ENCODE peak calls at places on chromosomes 7 and 10, in eight cellular contexts. One of them, this sample, is unnamed.

GRCh38 chr7:98051118-98051744 is 55.4 kb upstream of the LMTK2 start:
- DNase-seq in K562: peak
- DNase-seq in AG04450: no peak
- DNase-seq in stomach: peak
- DNase-seq in SJCRH30: no peak
- DNase-seq in IMR-90: no peak
- DNase-seq in lower lobe of right lung: peak
- DNase-seq in kidney: no peak
- DNase-seq in this sample: no peak

GRCh38 chr10:51397695-51398094 is 301.7 kb downstream of the CSTF2T start:
- DNase-seq in K562: no peak
- DNase-seq in AG04450: no peak
- DNase-seq in stomach: peak
- DNase-seq in SJCRH30: no peak
- DNase-seq in IMR-90: peak
- DNase-seq in lower lobe of right lung: no peak
- DNase-seq in kidney: no peak
- DNase-seq in this sample: no peak

GRCh38 chr10:133373104-133373624 is at the start of gene ECHS1:
- DNase-seq in K562: peak
- DNase-seq in AG04450: peak
- DNase-seq in stomach: peak
- DNase-seq in SJCRH30: peak
- DNase-seq in IMR-90: peak
- DNase-seq in lower lobe of right lung: peak
- DNase-seq in kidney: peak
- DNase-seq in this sample: peak

GRCh38 chr7:97167176-97167575 is 49.7 kb downstream of the SDHAF3 start:
- DNase-seq in K562: no peak
- DNase-seq in AG04450: no peak
- DNase-seq in stomach: no peak
- DNase-seq in SJCRH30: no peak
- DNase-seq in IMR-90: no peak
- DNase-seq in lower lobe of right lung: no peak
- DNase-seq in kidney: no peak
- DNase-seq in this sample: no peak

GRCh38 chr10:32981760-32982159 is 23.7 kb upstream of the ITGB1 start:
- DNase-seq in K562: no peak
- DNase-seq in AG04450: no peak
- DNase-seq in stomach: peak
- DNase-seq in SJCRH30: no peak
- DNase-seq in IMR-90: peak
- DNase-seq in lower lobe of right lung: no peak
- DNase-seq in kidney: peak
- DNase-seq in this sample: peak

GRCh38 chr7:23074443-23075244 is 30.9 kb upstream of the KLHL7 start:
- DNase-seq in K562: no peak
- DNase-seq in AG04450: no peak
- DNase-seq in stomach: no peak
- DNase-seq in SJCRH30: no peak
- DNase-seq in IMR-90: peak
- DNase-seq in lower lobe of right lung: no peak
- DNase-seq in kidney: no peak
- DNase-seq in this sample: no peak

GRCh38 chr7:76403780-76404494 is 5.6 kb downstream of the SSC4D start:
- DNase-seq in K562: no peak
- DNase-seq in AG04450: no peak
- DNase-seq in stomach: no peak
- DNase-seq in SJCRH30: no peak
- DNase-seq in IMR-90: no peak
- DNase-seq in lower lobe of right lung: peak
- DNase-seq in kidney: no peak
- DNase-seq in this sample: no peak

GRCh38 chr10:112689327-112689726 is 242.3 kb downstream of the VTI1A start:
- DNase-seq in K562: peak
- DNase-seq in AG04450: no peak
- DNase-seq in stomach: no peak
- DNase-seq in SJCRH30: peak
- DNase-seq in IMR-90: peak
- DNase-seq in lower lobe of right lung: no peak
- DNase-seq in kidney: no peak
- DNase-seq in this sample: peak

GRCh38 chr10:33066558-33067236 is 108.7 kb upstream of the ITGB1 start:
- DNase-seq in K562: no peak
- DNase-seq in AG04450: no peak
- DNase-seq in stomach: no peak
- DNase-seq in SJCRH30: no peak
- DNase-seq in IMR-90: peak
- DNase-seq in lower lobe of right lung: no peak
- DNase-seq in kidney: no peak
- DNase-seq in this sample: peak

GRCh38 chr10:132360766-132361447 is 28.9 kb downstream of the LRRC27 start:
- DNase-seq in K562: peak
- DNase-seq in AG04450: no peak
- DNase-seq in stomach: no peak
- DNase-seq in SJCRH30: no peak
- DNase-seq in IMR-90: no peak
- DNase-seq in lower lobe of right lung: no peak
- DNase-seq in kidney: no peak
- DNase-seq in this sample: peak

GRCh38 chr10:121753726-121754476 is 155.7 kb upstream of the FGFR2 start:
- DNase-seq in K562: peak
- DNase-seq in AG04450: no peak
- DNase-seq in stomach: no peak
- DNase-seq in SJCRH30: peak
- DNase-seq in IMR-90: peak
- DNase-seq in lower lobe of right lung: no peak
- DNase-seq in kidney: no peak
- DNase-seq in this sample: peak

GRCh38 chr7:158432369-158433270 is 155.0 kb downstream of the PTPRN2 start:
- DNase-seq in K562: no peak
- DNase-seq in AG04450: no peak
- DNase-seq in stomach: peak
- DNase-seq in SJCRH30: no peak
- DNase-seq in IMR-90: no peak
- DNase-seq in lower lobe of right lung: peak
- DNase-seq in kidney: no peak
- DNase-seq in this sample: peak

GRCh38 chr7:43531700-43532099 is 51.2 kb upstream of the STK17A start:
- DNase-seq in K562: no peak
- DNase-seq in AG04450: no peak
- DNase-seq in stomach: no peak
- DNase-seq in SJCRH30: no peak
- DNase-seq in IMR-90: no peak
- DNase-seq in lower lobe of right lung: no peak
- DNase-seq in kidney: no peak
- DNase-seq in this sample: no peak

GRCh38 chr7:57867884-57868701 is 418.1 kb downstream of the ZNF716 start:
- DNase-seq in K562: no peak
- DNase-seq in AG04450: no peak
- DNase-seq in stomach: no peak
- DNase-seq in SJCRH30: no peak
- DNase-seq in IMR-90: no peak
- DNase-seq in lower lobe of right lung: peak
- DNase-seq in kidney: peak
- DNase-seq in this sample: no peak

GRCh38 chr7:142607351-142607750 is 141.9 kb upstream of the PRSS1 start:
- DNase-seq in K562: no peak
- DNase-seq in AG04450: no peak
- DNase-seq in stomach: no peak
- DNase-seq in SJCRH30: no peak
- DNase-seq in IMR-90: no peak
- DNase-seq in lower lobe of right lung: no peak
- DNase-seq in kidney: no peak
- DNase-seq in this sample: no peak
- H3K27ac ChIP-seq in K562: no peak
- H3K27ac ChIP-seq in AG04450: no peak
- H3K27ac ChIP-seq in stomach: no peak
- H3K27ac ChIP-seq in SJCRH30: no peak
- H3K27ac ChIP-seq in IMR-90: no peak
- H3K27ac ChIP-seq in lower lobe of right lung: no peak
- H3K27ac ChIP-seq in kidney: no peak
- H3K27ac ChIP-seq in this sample: no peak

GRCh38 chr7:79400221-79400620 is 53.2 kb downstream of the MAGI2 start:
- DNase-seq in K562: no peak
- DNase-seq in AG04450: no peak
- DNase-seq in stomach: no peak
- DNase-seq in SJCRH30: no peak
- DNase-seq in IMR-90: no peak
- DNase-seq in lower lobe of right lung: no peak
- DNase-seq in kidney: no peak
- DNase-seq in this sample: no peak

GRCh38 chr7:79403451-79403850 is 50.0 kb downstream of the MAGI2 start:
- DNase-seq in K562: no peak
- DNase-seq in AG04450: no peak
- DNase-seq in stomach: no peak
- DNase-seq in SJCRH30: no peak
- DNase-seq in IMR-90: peak
- DNase-seq in lower lobe of right lung: no peak
- DNase-seq in kidney: no peak
- DNase-seq in this sample: no peak

GRCh38 chr7:79401254-79401653 is 52.2 kb downstream of the MAGI2 start:
- DNase-seq in K562: no peak
- DNase-seq in AG04450: no peak
- DNase-seq in stomach: no peak
- DNase-seq in SJCRH30: no peak
- DNase-seq in IMR-90: no peak
- DNase-seq in lower lobe of right lung: no peak
- DNase-seq in kidney: no peak
- DNase-seq in this sample: no peak

GRCh38 chr7:79403879-79404278 is 49.6 kb downstream of the MAGI2 start:
- DNase-seq in K562: no peak
- DNase-seq in AG04450: no peak
- DNase-seq in stomach: no peak
- DNase-seq in SJCRH30: no peak
- DNase-seq in IMR-90: no peak
- DNase-seq in lower lobe of right lung: no peak
- DNase-seq in kidney: no peak
- DNase-seq in this sample: no peak

GRCh38 chr7:79398145-79398749 is 55.2 kb downstream of the MAGI2 start:
- DNase-seq in K562: no peak
- DNase-seq in AG04450: no peak
- DNase-seq in stomach: no peak
- DNase-seq in SJCRH30: no peak
- DNase-seq in IMR-90: no peak
- DNase-seq in lower lobe of right lung: no peak
- DNase-seq in kidney: no peak
- DNase-seq in this sample: no peak
- H3K27ac ChIP-seq in K562: no peak
- H3K27ac ChIP-seq in AG04450: no peak
- H3K27ac ChIP-seq in stomach: no peak
- H3K27ac ChIP-seq in SJCRH30: no peak
- H3K27ac ChIP-seq in IMR-90: no peak
- H3K27ac ChIP-seq in lower lobe of right lung: no peak
- H3K27ac ChIP-seq in kidney: no peak
- H3K27ac ChIP-seq in this sample: no peak

GRCh38 chr10:116947838-116948529 is 57.0 kb downstream of the SHTN1 start:
- DNase-seq in K562: no peak
- DNase-seq in AG04450: no peak
- DNase-seq in stomach: no peak
- DNase-seq in SJCRH30: no peak
- DNase-seq in IMR-90: peak
- DNase-seq in lower lobe of right lung: no peak
- DNase-seq in kidney: no peak
- DNase-seq in this sample: peak
- H3K27ac ChIP-seq in K562: peak
- H3K27ac ChIP-seq in AG04450: no peak
- H3K27ac ChIP-seq in stomach: no peak
- H3K27ac ChIP-seq in SJCRH30: peak
- H3K27ac ChIP-seq in IMR-90: no peak
- H3K27ac ChIP-seq in lower lobe of right lung: no peak
- H3K27ac ChIP-seq in kidney: no peak
- H3K27ac ChIP-seq in this sample: peak

GRCh38 chr10:70374775-70375614 is 7.4 kb downstream of the LRRC20 start:
- DNase-seq in K562: no peak
- DNase-seq in AG04450: no peak
- DNase-seq in stomach: no peak
- DNase-seq in SJCRH30: no peak
- DNase-seq in IMR-90: peak
- DNase-seq in lower lobe of right lung: no peak
- DNase-seq in kidney: no peak
- DNase-seq in this sample: no peak

GRCh38 chr10:70379581-70380176 is 2.7 kb downstream of the LRRC20 start:
- DNase-seq in K562: peak
- DNase-seq in AG04450: no peak
- DNase-seq in stomach: no peak
- DNase-seq in SJCRH30: peak
- DNase-seq in IMR-90: no peak
- DNase-seq in lower lobe of right lung: no peak
- DNase-seq in kidney: no peak
- DNase-seq in this sample: peak

GRCh38 chr10:70380350-70381135 is 1.9 kb downstream of the LRRC20 start:
- DNase-seq in K562: no peak
- DNase-seq in AG04450: no peak
- DNase-seq in stomach: no peak
- DNase-seq in SJCRH30: no peak
- DNase-seq in IMR-90: no peak
- DNase-seq in lower lobe of right lung: no peak
- DNase-seq in kidney: no peak
- DNase-seq in this sample: no peak

GRCh38 chr10:70378122-70378521 is 4.3 kb downstream of the LRRC20 start:
- DNase-seq in K562: no peak
- DNase-seq in AG04450: peak
- DNase-seq in stomach: no peak
- DNase-seq in SJCRH30: no peak
- DNase-seq in IMR-90: peak
- DNase-seq in lower lobe of right lung: no peak
- DNase-seq in kidney: no peak
- DNase-seq in this sample: peak

DNA sequence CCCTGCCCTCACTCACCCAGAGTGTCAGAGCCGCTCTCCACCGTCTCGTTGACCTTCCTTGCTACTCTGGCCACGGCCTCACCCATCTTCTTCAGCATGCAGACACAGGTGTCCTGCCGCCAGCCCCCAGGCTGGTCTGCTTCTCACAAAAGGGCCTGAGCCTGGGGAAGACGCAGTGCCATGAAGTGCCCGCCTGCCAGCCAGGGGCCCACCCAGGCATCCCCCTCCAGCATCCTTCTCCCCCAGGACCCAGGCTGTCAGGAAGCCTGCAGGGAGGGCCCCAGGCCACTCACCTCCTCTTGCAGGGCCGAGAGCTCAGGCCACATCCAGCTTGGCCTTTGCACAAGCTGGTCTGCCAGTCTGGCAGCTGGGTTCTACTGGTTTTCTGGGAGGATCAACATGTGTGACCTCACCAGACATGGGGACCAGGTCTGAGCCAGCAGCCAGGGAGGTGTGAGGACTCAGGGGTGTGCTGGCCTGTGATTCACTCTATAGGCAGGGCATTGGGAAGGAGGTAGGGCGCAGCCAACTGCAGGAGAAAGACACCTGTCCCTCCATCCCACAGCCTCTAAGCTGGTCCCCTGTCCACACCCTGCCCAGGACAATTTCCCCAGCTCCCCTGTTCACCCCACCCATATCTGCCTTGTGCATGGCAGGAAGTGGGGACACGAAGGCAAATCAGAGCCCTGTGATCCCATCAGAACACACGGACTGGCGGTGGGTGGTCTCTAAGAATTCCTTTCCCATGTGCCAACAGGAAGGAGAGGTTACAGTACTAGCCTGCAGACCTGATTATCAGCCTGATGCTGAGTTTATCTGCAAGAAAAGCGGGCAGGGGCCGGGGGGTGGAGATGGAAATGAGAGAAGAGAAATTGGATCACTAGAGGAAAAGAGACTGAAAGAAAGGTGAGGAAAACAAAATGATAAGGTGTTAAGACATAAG is 5.7 kb downstream of the LRRC20 start:
- DNase-seq in K562: no peak
- DNase-seq in AG04450: no peak
- DNase-seq in stomach: no peak
- DNase-seq in SJCRH30: peak
- DNase-seq in IMR-90: no peak
- DNase-seq in lower lobe of right lung: no peak
- DNase-seq in kidney: no peak
- DNase-seq in this sample: no peak
- H3K27ac ChIP-seq in K562: no peak
- H3K27ac ChIP-seq in AG04450: peak
- H3K27ac ChIP-seq in stomach: no peak
- H3K27ac ChIP-seq in SJCRH30: no peak
- H3K27ac ChIP-seq in IMR-90: no peak
- H3K27ac ChIP-seq in lower lobe of right lung: no peak
- H3K27ac ChIP-seq in kidney: no peak
- H3K27ac ChIP-seq in this sample: peak